ENCODE peak calls at places on chromosomes 16 and 17, in ten cellular contexts. C, W, Q, Y, T, O, P, V, M and H are unnamed samples.

GRCh38 chr16:17411263-17411662 is 59.5 kb downstream of the XYLT1 start:
- DNase-seq in Q (no peak), T (no peak), M (no peak), P (no peak), O (no peak), C (no peak), V (no peak), W (no peak), Y (no peak), H (no peak)

GRCh38 chr17:81651692-81652091 is 4.7 kb downstream of the PDE6G start:
- DNase-seq in Q (no peak), T (no peak), P (no peak), C (no peak), O (peak; percentile 89), Y (peak; percentile 57), M (peak; percentile 86), V (no peak), W (no peak), H (peak; percentile 70)

GRCh38 chr17:80071116-80071980 is 30.0 kb upstream of the GAA start:
- DNase-seq in P (peak; percentile 67), O (no peak), Y (no peak), C (no peak), T (no peak), W (peak; percentile 75), M (no peak), Q (peak; percentile 85), V (no peak), H (no peak)

GRCh38 chr16:2786061-2786825 is 1.1 kb downstream of the PRSS33 start:
- DNase-seq in T (peak; percentile 32), Q (no peak), P (no peak), W (no peak), Y (peak; percentile 43), M (peak; percentile 34), C (no peak), O (no peak), V (no peak), H (no peak)

GRCh38 chr16:75011634-75012307 is 12.9 kb downstream of the ZNRF1 start:
- DNase-seq in T (no peak), M (no peak), Q (no peak), C (peak; percentile 5), P (no peak), W (no peak), Y (no peak), O (peak; percentile 59), V (peak; percentile 91), H (no peak)

GRCh38 chr16:87254271-87254670 is 62.9 kb downstream of the C16orf95 start:
- DNase-seq in W (no peak), V (no peak), Y (peak; percentile 25), Q (peak; percentile 18), T (no peak), M (peak; percentile 29), O (no peak), P (no peak), C (no peak), H (no peak)

GRCh38 chr17:59851431-59852375 is 41.0 kb downstream of the TUBD1 start:
- DNase-seq in M (peak; percentile 43), Y (no peak), P (peak; percentile 79), O (no peak), C (no peak), W (peak; percentile 78), T (no peak), V (no peak), Q (peak; percentile 47), H (no peak)

GRCh38 chr17:47895254-47895855 is 681 bp upstream of the SP2 start:
- DNase-seq in P (peak; percentile 70), Y (no peak), M (no peak), C (no peak), O (no peak), Q (peak; percentile 45), W (peak; percentile 50), T (no peak), V (no peak), H (no peak)

GRCh38 chr17:41511130-41511529 is 5.7 kb upstream of the KRT13 start:
- DNase-seq in M (no peak), W (no peak), T (no peak), O (no peak), V (no peak), P (peak; percentile 67), C (no peak), Y (peak; percentile 78), Q (peak; percentile 53), H (no peak)

DNA sequence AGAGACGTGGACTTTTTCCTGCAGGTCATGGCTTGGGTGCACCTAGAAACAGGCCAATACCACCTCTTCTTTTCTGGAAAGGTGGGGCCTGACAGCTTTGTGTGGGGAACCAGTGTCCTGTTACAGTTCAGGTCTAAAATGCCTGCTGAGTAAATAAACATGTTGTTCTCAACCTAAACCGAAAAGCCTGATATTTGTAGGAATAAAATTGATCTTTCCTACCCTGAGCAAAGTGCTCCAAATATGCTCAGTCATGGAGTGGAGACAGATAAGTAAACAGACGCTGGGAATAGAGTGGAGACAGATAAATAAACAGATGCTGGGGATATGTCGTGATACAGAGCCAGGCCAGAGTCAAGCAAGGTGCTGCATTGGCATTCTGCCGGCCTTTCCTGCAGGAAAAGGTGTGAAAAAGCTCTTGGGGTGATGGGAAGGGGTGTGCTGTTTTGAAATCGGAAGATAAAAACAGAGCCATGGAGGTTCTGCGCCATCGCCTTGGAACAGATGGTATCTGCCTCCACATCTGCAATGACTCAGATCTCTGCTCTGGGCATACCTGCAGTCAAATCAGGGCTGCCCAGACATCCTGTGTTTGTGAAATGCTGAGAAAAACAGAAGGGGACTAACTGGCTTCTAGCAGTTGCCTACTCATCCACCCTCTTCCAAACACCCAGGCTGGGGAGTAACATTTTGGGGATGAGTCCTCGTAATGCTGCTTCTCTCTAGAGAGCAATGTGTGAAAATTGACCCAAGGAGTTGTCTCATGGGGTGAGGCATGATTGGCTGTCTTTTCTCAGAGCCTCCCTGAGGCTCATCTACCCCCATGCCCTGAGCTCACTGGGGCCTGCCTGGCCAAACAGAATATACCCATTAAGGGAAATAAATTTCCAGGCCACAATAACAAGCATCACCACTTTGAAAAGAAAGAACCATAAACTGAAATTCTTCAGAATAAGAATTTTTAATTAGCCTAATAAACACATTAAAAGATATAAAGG is 16.8 kb upstream of the TRPV2 start:
- DNase-seq in Y (peak; percentile 68), T (peak; percentile 35), W (no peak), Q (no peak), O (peak; percentile 75), V (no peak), P (no peak), M (no peak), C (no peak), H (no peak)
- H3K27ac ChIP-seq in Y (no peak overlapping the region), T (no peak overlapping the region), W (no peak overlapping the region), Q (no peak overlapping the region), O (peak overlapping the region; percentile 48), V (no peak overlapping the region), P (no peak overlapping the region), M (no peak overlapping the region), C (no peak overlapping the region), H (no peak overlapping the region)

GRCh38 chr17:77420476-77420803 is 279.7 kb downstream of the SEC14L1 start:
- DNase-seq in O (no peak), Y (no peak), P (no peak), V (no peak), W (no peak), T (no peak), C (no peak), M (no peak), Q (no peak), H (peak; percentile 33)
- H3K4me3 ChIP-seq in O (no peak overlapping the region), Y (no peak overlapping the region), P (no peak overlapping the region), V (peak overlapping the region; percentile 23), W (no peak overlapping the region), T (peak overlapping the region; percentile 10), C (peak overlapping the region; percentile 28), M (no peak overlapping the region), Q (no peak overlapping the region), H (no peak overlapping the region)

GRCh38 chr17:1005361-1005946 is 8.5 kb downstream of the TIMM22 start:
- DNase-seq in V (peak; percentile 72), M (peak; percentile 53), Y (no peak), P (no peak), C (no peak), Q (peak; percentile 85), W (peak; percentile 81), O (peak; percentile 8), T (no peak), H (no peak)

GRCh38 chr17:1003633-1003971 is 6.7 kb downstream of the TIMM22 start:
- DNase-seq in P (no peak), T (no peak), C (no peak), M (no peak), Q (no peak), W (no peak), O (no peak), Y (no peak), V (no peak), H (no peak)

GRCh38 chr17:1006054-1006453 is 9.1 kb downstream of the TIMM22 start:
- DNase-seq in M (peak; percentile 54), W (no peak), V (no peak), P (no peak), Q (peak; percentile 87), Y (no peak), O (no peak), C (no peak), T (no peak), H (no peak)

GRCh38 chr17:1003972-1004768 is 7.2 kb downstream of the TIMM22 start:
- DNase-seq in M (peak; percentile 57), Q (peak; percentile 71), C (no peak), P (no peak), Y (no peak), O (no peak), V (no peak), T (no peak), W (peak; percentile 55), H (no peak)

GRCh38 chr17:1004769-1005295 is 7.9 kb downstream of the TIMM22 start:
- DNase-seq in P (no peak), C (no peak), T (no peak), W (no peak), Q (peak; percentile 51), V (no peak), Y (no peak), M (no peak), O (no peak), H (no peak)
- H3K4me1 ChIP-seq in P (peaks cover 57% of the 10 kb centered on the region), C (peaks cover 15% of the 10 kb centered on the region), T (no peaks in the 10 kb centered on the region), W (peaks cover 22% of the 10 kb centered on the region), Q (peaks cover 59% of the 10 kb centered on the region), V (peaks cover 13% of the 10 kb centered on the region), Y (peaks cover 11% of the 10 kb centered on the region), M (peaks cover 6% of the 10 kb centered on the region), O (no peaks in the 10 kb centered on the region), H (peaks cover 39% of the 10 kb centered on the region)

GRCh38 chr16:88461291-88462269 is 8.5 kb downstream of the ZFPM1 start:
- DNase-seq in Y (peak; percentile 90), V (peak; percentile 71), C (no peak), O (peak; percentile 59), P (no peak), T (no peak), M (no peak), Q (peak; percentile 61), W (no peak), H (no peak)

GRCh38 chr16:88458039-88458772 is 5.1 kb downstream of the ZFPM1 start:
- DNase-seq in W (no peak), P (no peak), Y (no peak), V (no peak), M (no peak), T (no peak), Q (no peak), O (no peak), C (no peak), H (no peak)

GRCh38 chr16:88460496-88461169 is 7.6 kb downstream of the ZFPM1 start:
- DNase-seq in M (no peak), P (no peak), Y (no peak), V (no peak), C (no peak), W (no peak), Q (no peak), O (no peak), T (no peak), H (no peak)

GRCh38 chr16:88458773-88459235 is 5.7 kb downstream of the ZFPM1 start:
- DNase-seq in W (no peak), M (no peak), V (no peak), Y (no peak), O (no peak), Q (no peak), C (no peak), T (no peak), P (no peak), H (no peak)

GRCh38 chr16:88459366-88460055 is 6.4 kb downstream of the ZFPM1 start:
- DNase-seq in Y (no peak), C (no peak), V (no peak), W (no peak), P (no peak), T (no peak), O (no peak), M (no peak), Q (no peak), H (no peak)
- H3K27ac ChIP-seq in Y (no peak overlapping the region), C (no peak overlapping the region), V (no peak overlapping the region), W (no peak overlapping the region), P (no peak overlapping the region), T (no peak overlapping the region), O (no peak overlapping the region), M (no peak overlapping the region), Q (no peak overlapping the region), H (no peak overlapping the region)